ENCODE peak calls at places on chromosomes 7 and 10, in nine cellular contexts. T is HCT116, F is RWPE1, W is mammary epithelial cell, O is neural progenitor cell, J is heart right ventricle, Q is PC-3, V is heart left ventricle, M is body of pancreas. E is an unnamed sample.

GRCh38 chr7:85186083-85186520 is 754 bp downstream of the SEMA3D start:
- DNase-seq in O (peak), Q (peak), J (peak), T (no peak), V (peak), W (peak), F (peak), M (peak), E (no peak)

GRCh38 chr10:70562036-70562710 is 40.4 kb downstream of the PRF1 start:
- DNase-seq in V (peak), O (no peak), Q (no peak), M (no peak), T (no peak), W (no peak), J (no peak), F (no peak), E (no peak)

GRCh38 chr7:27740449-27741086 is 606 bp downstream of the TAX1BP1 start:
- DNase-seq in Q (peak), J (peak), M (peak), W (peak), F (peak), O (peak), T (peak), V (peak), E (peak)

GRCh38 chr10:24993237-24993958 is 22.6 kb downstream of the ENKUR start:
- DNase-seq in M (no peak), F (no peak), Q (no peak), W (no peak), J (no peak), O (no peak), V (no peak), T (no peak), E (no peak)

GRCh38 chr7:30795161-30795943 is 24.1 kb downstream of the MINDY4 start:
- DNase-seq in T (peak), Q (peak), W (no peak), M (no peak), F (no peak), O (no peak), J (no peak), V (no peak), E (no peak)

GRCh38 chr10:96765406-96766240 is 45.3 kb upstream of the PIK3AP1 start:
- DNase-seq in O (peak), V (peak), T (peak), J (peak), Q (peak), F (peak), M (peak), W (peak), E (no peak)

GRCh38 chr7:112937651-112938390 is 147.6 kb upstream of the TMEM168 start:
- DNase-seq in F (no peak), M (no peak), O (no peak), T (no peak), Q (no peak), W (peak), J (no peak), V (no peak), E (no peak)

GRCh38 chr7:99380823-99381663 is 6.5 kb downstream of the ARPC1B start:
- DNase-seq in V (no peak), M (no peak), F (no peak), J (no peak), T (no peak), O (no peak), W (peak), Q (no peak), E (no peak)

GRCh38 chr7:125547505-125547904 is 617.9 kb upstream of the POT1 start:
- DNase-seq in J (no peak), F (no peak), T (no peak), M (no peak), V (no peak), O (no peak), W (no peak), Q (no peak), E (no peak)

GRCh38 chr10:70052462-70053211 is at the start of gene MACROH2A2:
- DNase-seq in W (peak), J (peak), F (peak), T (peak), O (peak), Q (peak), M (peak), V (peak), E (peak)

GRCh38 chr10:104388830-104389229 is 35.2 kb downstream of the CFAP58 start:
- DNase-seq in V (no peak), J (no peak), F (no peak), Q (no peak), T (no peak), M (no peak), W (no peak), O (no peak), E (no peak)

GRCh38 chr7:156220078-156220605 is 407.9 kb upstream of the SHH start:
- DNase-seq in V (no peak), M (no peak), J (no peak), F (no peak), O (no peak), T (no peak), W (no peak), Q (no peak), E (no peak)

GRCh38 chr7:142838461-142839213 is 16.2 kb upstream of the EPHB6 start:
- DNase-seq in O (no peak), F (no peak), W (no peak), J (no peak), M (no peak), Q (peak), T (no peak), V (no peak), E (no peak)

GRCh38 chr10:101229275-101230184 is at the start of gene LBX1:
- DNase-seq in Q (no peak), T (no peak), O (peak), W (no peak), V (no peak), M (no peak), J (no peak), F (no peak), E (no peak)
- H3K27ac ChIP-seq in Q (no peak), T (no peak), O (no peak), W (no peak), V (no peak), M (no peak), J (no peak), F (no peak), E (no peak)

GRCh38 chr7:55573234-55573504 is 867 bp upstream of the VOPP1 start:
- DNase-seq in W (no peak), M (no peak), F (no peak), J (no peak), O (no peak), Q (no peak), T (no peak), V (no peak), E (no peak)
- H3K27ac ChIP-seq in W (no peak), M (peak), F (peak), J (peak), O (no peak), Q (no peak), T (no peak), V (no peak), E (peak)

DNA sequence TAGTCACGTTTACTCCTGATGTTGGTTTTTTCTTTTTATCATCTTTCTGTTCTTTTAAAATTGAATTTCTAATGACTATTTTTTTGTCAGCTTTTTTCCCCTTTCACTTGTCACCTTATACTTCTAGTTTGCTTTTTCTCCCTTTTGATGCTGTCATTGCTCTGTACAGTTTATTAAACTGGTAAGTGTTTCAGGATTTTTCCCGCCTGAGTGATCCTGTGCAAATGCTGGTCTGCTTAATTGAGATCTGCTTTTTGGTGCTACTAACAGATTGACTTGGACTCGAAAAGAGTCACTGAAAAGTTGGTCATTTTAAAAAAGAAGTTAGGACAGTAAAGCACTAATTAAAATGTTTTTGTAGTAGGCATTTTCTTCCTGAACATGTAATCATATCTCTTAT is 95.2 kb downstream of the PHTF2 start:
- DNase-seq in F (no peak), T (no peak), O (no peak), J (no peak), W (no peak), M (no peak), V (no peak), Q (no peak), E (no peak)
- H3K27ac ChIP-seq in F (no peak), T (no peak), O (no peak), J (no peak), W (no peak), M (no peak), V (no peak), Q (no peak), E (no peak)

GRCh38 chr10:72316386-72316700 is 38.4 kb downstream of the DNAJB12 start:
- DNase-seq in T (no peak), F (no peak), M (no peak), J (no peak), V (no peak), Q (no peak), W (no peak), O (no peak), E (no peak)

GRCh38 chr10:72315054-72315453 is 39.7 kb downstream of the DNAJB12 start:
- DNase-seq in W (peak), J (no peak), T (no peak), V (no peak), O (peak), F (no peak), M (no peak), Q (no peak), E (no peak)

GRCh38 chr10:72315611-72316385 is 38.9 kb downstream of the DNAJB12 start:
- DNase-seq in W (peak), Q (peak), T (no peak), M (peak), V (peak), J (peak), O (no peak), F (no peak), E (no peak)

GRCh38 chr10:72312865-72313391 is 39.2 kb downstream of the DDIT4 start:
- DNase-seq in M (no peak), V (no peak), O (no peak), T (no peak), Q (no peak), J (no peak), F (no peak), W (no peak), E (no peak)

GRCh38 chr10:72314263-72314662 is 40.5 kb downstream of the DNAJB12 start:
- DNase-seq in F (no peak), Q (no peak), V (no peak), J (no peak), O (no peak), W (no peak), M (no peak), T (no peak), E (no peak)
- H3K27ac ChIP-seq in F (peak), Q (no peak), V (no peak), J (no peak), O (no peak), W (peak), M (peak), T (no peak), E (peak)

GRCh38 chr10:7478727-7479457 is 68.1 kb upstream of the SFMBT2 start:
- DNase-seq in M (no peak), J (no peak), V (no peak), W (no peak), O (no peak), F (no peak), T (no peak), Q (no peak), E (no peak)
- H3K27ac ChIP-seq in M (no peak), J (no peak), V (no peak), W (no peak), O (no peak), F (no peak), T (no peak), Q (no peak), E (no peak)

DNA sequence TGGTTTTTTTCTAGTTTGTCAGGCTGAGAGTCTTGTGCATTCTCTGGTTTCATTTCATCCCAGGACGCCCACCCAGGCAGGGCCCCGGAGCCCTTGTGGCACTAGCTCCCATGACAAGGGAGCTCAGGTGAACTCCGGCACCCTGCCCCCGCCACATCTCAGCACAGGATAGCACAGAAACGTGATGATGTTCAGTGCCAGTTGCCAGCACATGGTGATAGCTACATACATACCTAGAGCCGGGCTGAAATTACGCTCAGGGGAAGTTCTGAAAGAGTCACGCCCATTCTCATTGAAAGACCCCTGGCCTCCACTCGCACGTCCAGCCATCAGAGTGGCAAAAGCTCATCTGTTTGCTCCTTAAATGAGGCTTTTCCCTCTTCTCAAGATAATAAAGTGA is 273.7 kb downstream of the PTPRN2 start:
- DNase-seq in V (no peak), J (no peak), M (no peak), T (no peak), F (no peak), W (no peak), Q (no peak), O (no peak), E (no peak)
- H3K27ac ChIP-seq in V (no peak), J (no peak), M (no peak), T (no peak), F (no peak), W (no peak), Q (no peak), O (no peak), E (no peak)

GRCh38 chr7:52647046-52647445 is 388.4 kb upstream of the POM121L12 start:
- DNase-seq in T (no peak), J (no peak), F (no peak), V (no peak), O (no peak), M (no peak), Q (no peak), W (no peak), E (no peak)

GRCh38 chr7:52648903-52649302 is 386.5 kb upstream of the POM121L12 start:
- DNase-seq in M (no peak), O (no peak), W (no peak), Q (peak), J (no peak), F (no peak), T (no peak), V (no peak), E (no peak)
- H3K27ac ChIP-seq in M (no peak), O (no peak), W (no peak), Q (no peak), J (no peak), F (no peak), T (no peak), V (no peak), E (no peak)